ENCODE peak calls at places on chromosomes 13 and 19, in four cellular contexts. H is K562, S is GM12878, J is HepG2. Q is an unnamed sample.
A peak's percentile ranks its signal among the peaks of the same experiment; 100 is the strongest.

GRCh38 chr13:53605306-53605705 is 576.7 kb downstream of the OLFM4 start:
- DNase-seq in S (no peak), J (no peak), H (no peak), Q (no peak)

GRCh38 chr19:4373601-4374441 is 26.5 kb downstream of the SH3GL1 start:
- DNase-seq in J (no peak), S (no peak), H (no peak), Q (no peak)

GRCh38 chr19:55210120-55210493 is 806 bp upstream of the PTPRH start:
- DNase-seq in H (no peak), S (no peak), J (peak; percentile 91), Q (no peak)

GRCh38 chr13:73059460-73060250 is 850 bp downstream of the KLF5 start:
- DNase-seq in J (peak; percentile 52), H (peak; percentile 30), S (no peak), Q (peak; percentile 81)

GRCh38 chr19:23002690-23003422 is at the start of gene ZNF728:
- DNase-seq in H (peak; percentile 18), J (no peak), S (no peak), Q (no peak)

GRCh38 chr19:5803752-5804515 is 933 bp upstream of the NRTN start:
- DNase-seq in H (peak; percentile 94), S (peak; percentile 39), J (peak; percentile 83), Q (peak; percentile 96)

GRCh38 chr13:59906413-59907027 is 257.2 kb downstream of the DIAPH3 start:
- DNase-seq in S (no peak), H (no peak), J (peak; percentile 1), Q (peak; percentile 11)

GRCh38 chr19:48718711-48719231 is 754 bp downstream of the MAMSTR start:
- DNase-seq in S (no peak), H (no peak), J (peak; percentile 90), Q (no peak)

GRCh38 chr13:67763984-67764383 is 533.8 kb upstream of the PCDH9 start:
- DNase-seq in J (no peak), S (no peak), H (no peak), Q (no peak)

GRCh38 chr13:106038752-106039151 is 496.7 kb downstream of the EFNB2 start:
- DNase-seq in J (no peak), H (no peak), S (no peak), Q (no peak)

GRCh38 chr13:51618626-51619025 is 34.4 kb downstream of the WDFY2 start:
- DNase-seq in H (no peak), S (no peak), J (no peak), Q (no peak)

GRCh38 chr13:41914552-41914951 is 46.4 kb downstream of the VWA8 start:
- DNase-seq in J (no peak), H (no peak), S (no peak), Q (no peak)

GRCh38 chr19:1465191-1466016 is 13.6 kb downstream of the C19orf25 start:
- DNase-seq in J (no peak), S (no peak), H (no peak), Q (no peak)

GRCh38 chr19:31392514-31392913 is 43.3 kb upstream of the TSHZ3 start:
- DNase-seq in H (no peak), J (no peak), S (no peak), Q (no peak)

GRCh38 chr19:23321953-23322549 is 71.9 kb upstream of the ZNF724 start:
- DNase-seq in H (no peak), S (no peak), J (no peak), Q (no peak)

GRCh38 chr19:45470147-45471081 is 2.6 kb downstream of the FOSB start:
- DNase-seq in J (no peak), S (no peak), H (peak; percentile 59), Q (no peak)

GRCh38 chr19:18340990-18341868 is 831 bp downstream of the PGPEP1 start:
- DNase-seq in J (peak; percentile 52), H (peak; percentile 84), S (no peak), Q (no peak)

GRCh38 chr19:54190942-54191670 is at the start of gene TSEN34:
- DNase-seq in H (peak; percentile 81), J (peak; percentile 71), S (no peak), Q (peak; percentile 71)

GRCh38 chr13:100537951-100538462 is 50.6 kb downstream of the GGACT start:
- DNase-seq in S (no peak), J (no peak), H (no peak), Q (no peak)

GRCh38 chr13:98133949-98134348 is 8.9 kb upstream of the FARP1 start:
- DNase-seq in H (no peak), S (peak; percentile 54), J (no peak), Q (no peak)

GRCh38 chr13:98807774-98808173 is 55.3 kb upstream of the SLC15A1 start:
- DNase-seq in S (no peak), H (no peak), J (no peak), Q (no peak)

GRCh38 chr13:104466016-104466415 is 1399.8 kb upstream of the SLC10A2 start:
- DNase-seq in J (no peak), H (no peak), S (no peak), Q (no peak)
- TF ChIP-seq FOXM1 in J (no peak), H (no peak), S (no peak), Q (no peak)

DNA sequence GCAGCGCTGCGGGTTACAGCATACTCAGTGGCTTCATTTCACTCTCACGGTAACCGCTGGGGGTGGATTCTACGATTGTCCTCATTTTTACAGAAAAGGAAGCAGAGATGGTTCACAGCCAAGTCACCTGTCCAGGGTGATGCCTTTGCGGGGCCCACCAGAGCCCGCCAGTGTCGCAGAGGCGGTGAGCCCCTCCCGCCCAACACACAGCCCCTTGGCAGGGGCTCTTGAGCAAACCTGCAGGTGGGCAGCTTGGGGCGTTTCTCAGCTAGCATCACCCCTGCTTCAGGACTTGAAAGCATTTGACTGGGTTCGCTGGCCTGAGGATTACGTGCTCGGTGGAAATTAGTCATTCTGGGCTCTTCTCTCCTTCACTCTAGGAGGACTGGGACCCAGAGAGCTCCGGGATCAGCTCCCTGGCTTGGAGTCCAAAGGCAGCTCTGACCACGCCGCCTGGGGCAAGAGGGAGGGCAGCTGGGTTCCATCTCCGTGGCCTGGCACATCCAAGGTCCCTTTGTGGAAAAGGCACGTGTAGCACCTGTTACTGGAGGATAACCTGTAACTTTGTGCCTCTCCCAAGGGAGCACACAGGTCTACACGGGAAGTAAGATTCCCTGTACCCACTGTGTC is 62.5 kb upstream of the F7 start:
- DNase-seq in J (no peak), S (no peak), H (no peak), Q (no peak)
- TF ChIP-seq SP1 in J (no peak), S (no peak), H (no peak), Q (no peak)

GRCh38 chr19:13842294-13843103 is 34.4 kb upstream of the NANOS3 start:
- DNase-seq in S (no peak), J (no peak), H (peak; percentile 80), Q (no peak)
- TF ChIP-seq FOXK2 in S (no peak), J (no peak), H (no peak), Q (no peak)

DNA sequence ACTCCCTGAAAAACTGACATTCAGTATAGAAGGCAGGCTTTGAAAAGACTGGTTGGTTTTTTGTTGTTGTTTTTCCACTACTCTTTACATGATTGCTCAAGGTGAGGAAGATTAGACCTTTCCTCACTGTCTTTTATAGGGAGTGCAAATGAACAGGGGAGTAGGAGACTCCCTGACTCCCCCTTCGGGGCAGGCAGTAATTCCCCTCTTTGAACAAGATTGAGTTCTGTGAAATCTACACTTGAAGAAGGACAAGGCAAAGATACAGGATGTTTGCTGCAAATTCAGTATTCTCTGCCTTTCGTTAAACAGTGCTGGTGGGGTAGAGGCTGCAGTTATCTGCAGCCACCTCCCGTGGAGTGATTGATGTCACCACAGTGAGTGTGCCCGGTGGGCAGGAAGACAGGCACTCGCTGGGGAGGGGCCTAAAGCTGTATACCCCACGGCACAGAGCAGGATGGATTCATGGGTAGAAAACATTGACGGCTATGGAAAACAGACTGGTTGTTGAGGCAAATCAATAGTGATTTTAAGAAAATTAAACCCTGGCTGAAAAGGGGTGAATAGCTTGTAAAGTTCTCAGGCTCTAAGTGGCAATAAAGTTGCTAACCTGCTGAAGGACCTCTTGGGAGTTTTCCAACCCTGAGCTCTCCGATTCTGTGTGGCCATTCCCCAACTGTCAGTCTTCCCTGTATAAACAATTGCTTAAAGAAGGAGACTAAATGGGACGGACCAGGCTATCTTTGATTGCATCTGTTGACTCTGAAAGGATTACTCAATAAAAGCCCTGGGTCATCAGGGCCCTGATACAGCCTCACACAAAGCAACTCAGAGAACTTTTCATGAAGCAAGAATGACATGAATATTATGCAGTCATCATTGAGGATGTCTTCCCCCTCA is 308.3 kb downstream of the TBC1D4 start:
- DNase-seq in S (no peak), H (no peak), J (peak; percentile 35), Q (peak; percentile 89)
- TF ChIP-seq FOXM1 in S (no peak), H (no peak), J (no peak), Q (no peak)

Q was measured in HEK293T.